ENCODE peak calls at places on chromosomes 4 and X, in ten cellular contexts. One of them, this sample, is unnamed. For H3K4me1, the result is how much of the 10 kb centered on the place peaks cover.

GRCh38 chr4:80172203-80172602 is 25.1 kb upstream of the PRDM8 start:
- DNase-seq in upper lobe of right lung: no peak
- DNase-seq in H1: no peak
- DNase-seq in mesenchymal stem cell: no peak
- DNase-seq in neuronal stem cell: no peak
- DNase-seq in MM.1S: peak
- DNase-seq in ovary: no peak
- DNase-seq in cardiac muscle cell: no peak
- DNase-seq in left ventricle myocardium inferior: no peak
- DNase-seq in fibroblast of lung: no peak
- DNase-seq in this sample: no peak

GRCh38 chrX:30992381-30992904 is 79.4 kb downstream of the FTHL17 start:
- DNase-seq in upper lobe of right lung: no peak
- DNase-seq in H1: no peak
- DNase-seq in mesenchymal stem cell: peak
- DNase-seq in neuronal stem cell: no peak
- DNase-seq in MM.1S: no peak
- DNase-seq in ovary: no peak
- DNase-seq in cardiac muscle cell: peak
- DNase-seq in left ventricle myocardium inferior: no peak
- DNase-seq in fibroblast of lung: no peak
- DNase-seq in this sample: no peak

GRCh38 chr4:40923326-40924095 is 173.8 kb downstream of the NSUN7 start:
- DNase-seq in upper lobe of right lung: no peak
- DNase-seq in H1: no peak
- DNase-seq in mesenchymal stem cell: no peak
- DNase-seq in neuronal stem cell: no peak
- DNase-seq in MM.1S: no peak
- DNase-seq in ovary: no peak
- DNase-seq in cardiac muscle cell: no peak
- DNase-seq in left ventricle myocardium inferior: no peak
- DNase-seq in fibroblast of lung: no peak
- DNase-seq in this sample: no peak

GRCh38 chr4:86011117-86011516 is 348.7 kb downstream of the MAPK10 start:
- DNase-seq in upper lobe of right lung: no peak
- DNase-seq in H1: no peak
- DNase-seq in mesenchymal stem cell: peak
- DNase-seq in neuronal stem cell: no peak
- DNase-seq in MM.1S: no peak
- DNase-seq in ovary: no peak
- DNase-seq in cardiac muscle cell: peak
- DNase-seq in left ventricle myocardium inferior: no peak
- DNase-seq in fibroblast of lung: peak
- DNase-seq in this sample: no peak

GRCh38 chrX:47321978-47322377 is 48.4 kb upstream of the ZNF157 start:
- DNase-seq in upper lobe of right lung: no peak
- DNase-seq in H1: peak
- DNase-seq in mesenchymal stem cell: no peak
- DNase-seq in neuronal stem cell: peak
- DNase-seq in MM.1S: no peak
- DNase-seq in ovary: no peak
- DNase-seq in cardiac muscle cell: no peak
- DNase-seq in left ventricle myocardium inferior: no peak
- DNase-seq in fibroblast of lung: no peak
- DNase-seq in this sample: no peak

GRCh38 chr4:101292214-101292613 is 55.1 kb downstream of the PPP3CA start:
- DNase-seq in upper lobe of right lung: no peak
- DNase-seq in H1: no peak
- DNase-seq in mesenchymal stem cell: no peak
- DNase-seq in neuronal stem cell: no peak
- DNase-seq in MM.1S: no peak
- DNase-seq in ovary: no peak
- DNase-seq in cardiac muscle cell: no peak
- DNase-seq in left ventricle myocardium inferior: no peak
- DNase-seq in fibroblast of lung: no peak
- DNase-seq in this sample: no peak

GRCh38 chr4:16222957-16223527 is 3.2 kb downstream of the TAPT1 start:
- DNase-seq in upper lobe of right lung: no peak
- DNase-seq in H1: no peak
- DNase-seq in mesenchymal stem cell: peak
- DNase-seq in neuronal stem cell: no peak
- DNase-seq in MM.1S: no peak
- DNase-seq in ovary: no peak
- DNase-seq in cardiac muscle cell: peak
- DNase-seq in left ventricle myocardium inferior: no peak
- DNase-seq in fibroblast of lung: peak
- DNase-seq in this sample: no peak

GRCh38 chr4:170102426-170102825 is 12.7 kb upstream of the AADAT start:
- DNase-seq in upper lobe of right lung: no peak
- DNase-seq in H1: no peak
- DNase-seq in mesenchymal stem cell: no peak
- DNase-seq in neuronal stem cell: no peak
- DNase-seq in MM.1S: no peak
- DNase-seq in ovary: no peak
- DNase-seq in cardiac muscle cell: peak
- DNase-seq in left ventricle myocardium inferior: no peak
- DNase-seq in fibroblast of lung: no peak
- DNase-seq in this sample: no peak

GRCh38 chrX:48793935-48794334 is 7.5 kb downstream of the GATA1 start:
- DNase-seq in upper lobe of right lung: no peak
- DNase-seq in H1: no peak
- DNase-seq in mesenchymal stem cell: no peak
- DNase-seq in neuronal stem cell: no peak
- DNase-seq in MM.1S: no peak
- DNase-seq in ovary: no peak
- DNase-seq in cardiac muscle cell: no peak
- DNase-seq in left ventricle myocardium inferior: no peak
- DNase-seq in fibroblast of lung: no peak
- DNase-seq in this sample: no peak

GRCh38 chr4:122218762-122219161 is 66.6 kb downstream of the BLTP1 start:
- DNase-seq in upper lobe of right lung: no peak
- DNase-seq in H1: no peak
- DNase-seq in mesenchymal stem cell: peak
- DNase-seq in neuronal stem cell: no peak
- DNase-seq in MM.1S: no peak
- DNase-seq in ovary: no peak
- DNase-seq in cardiac muscle cell: peak
- DNase-seq in left ventricle myocardium inferior: no peak
- DNase-seq in fibroblast of lung: peak
- DNase-seq in this sample: no peak

GRCh38 chr4:20074450-20074849 is 177.3 kb upstream of the SLIT2 start:
- DNase-seq in upper lobe of right lung: no peak
- DNase-seq in H1: no peak
- DNase-seq in mesenchymal stem cell: peak
- DNase-seq in neuronal stem cell: no peak
- DNase-seq in MM.1S: no peak
- DNase-seq in ovary: no peak
- DNase-seq in cardiac muscle cell: peak
- DNase-seq in left ventricle myocardium inferior: no peak
- DNase-seq in fibroblast of lung: no peak
- DNase-seq in this sample: no peak

GRCh38 chr4:98638661-98639060 is 19.8 kb downstream of the TSPAN5 start:
- DNase-seq in upper lobe of right lung: no peak
- DNase-seq in H1: no peak
- DNase-seq in mesenchymal stem cell: peak
- DNase-seq in neuronal stem cell: no peak
- DNase-seq in MM.1S: no peak
- DNase-seq in ovary: no peak
- DNase-seq in cardiac muscle cell: no peak
- DNase-seq in left ventricle myocardium inferior: no peak
- DNase-seq in fibroblast of lung: peak
- DNase-seq in this sample: no peak

GRCh38 chrX:130176354-130176776 is 4.6 kb downstream of the RAB33A start:
- DNase-seq in upper lobe of right lung: no peak
- DNase-seq in H1: no peak
- DNase-seq in mesenchymal stem cell: peak
- DNase-seq in neuronal stem cell: no peak
- DNase-seq in MM.1S: peak
- DNase-seq in ovary: no peak
- DNase-seq in cardiac muscle cell: no peak
- DNase-seq in left ventricle myocardium inferior: no peak
- DNase-seq in fibroblast of lung: no peak
- DNase-seq in this sample: no peak

GRCh38 chrX:39815621-39816020 is 282.1 kb downstream of the BCOR start:
- DNase-seq in upper lobe of right lung: no peak
- DNase-seq in H1: no peak
- DNase-seq in mesenchymal stem cell: peak
- DNase-seq in neuronal stem cell: no peak
- DNase-seq in MM.1S: no peak
- DNase-seq in ovary: no peak
- DNase-seq in cardiac muscle cell: peak
- DNase-seq in left ventricle myocardium inferior: no peak
- DNase-seq in fibroblast of lung: no peak
- DNase-seq in this sample: no peak

GRCh38 chr4:48345542-48345941 is 4.2 kb downstream of the SLAIN2 start:
- DNase-seq in upper lobe of right lung: no peak
- DNase-seq in H1: no peak
- DNase-seq in mesenchymal stem cell: no peak
- DNase-seq in neuronal stem cell: no peak
- DNase-seq in MM.1S: no peak
- DNase-seq in ovary: no peak
- DNase-seq in cardiac muscle cell: no peak
- DNase-seq in left ventricle myocardium inferior: no peak
- DNase-seq in fibroblast of lung: no peak
- DNase-seq in this sample: no peak
- H3K4me1 ChIP-seq in upper lobe of right lung: under half
- H3K4me1 ChIP-seq in H1: under half
- H3K4me1 ChIP-seq in mesenchymal stem cell: under half
- H3K4me1 ChIP-seq in neuronal stem cell: under half
- H3K4me1 ChIP-seq in MM.1S: under half
- H3K4me1 ChIP-seq in ovary: under half
- H3K4me1 ChIP-seq in cardiac muscle cell: under half
- H3K4me1 ChIP-seq in left ventricle myocardium inferior: half or more
- H3K4me1 ChIP-seq in fibroblast of lung: under half
- H3K4me1 ChIP-seq in this sample: under half

DNA sequence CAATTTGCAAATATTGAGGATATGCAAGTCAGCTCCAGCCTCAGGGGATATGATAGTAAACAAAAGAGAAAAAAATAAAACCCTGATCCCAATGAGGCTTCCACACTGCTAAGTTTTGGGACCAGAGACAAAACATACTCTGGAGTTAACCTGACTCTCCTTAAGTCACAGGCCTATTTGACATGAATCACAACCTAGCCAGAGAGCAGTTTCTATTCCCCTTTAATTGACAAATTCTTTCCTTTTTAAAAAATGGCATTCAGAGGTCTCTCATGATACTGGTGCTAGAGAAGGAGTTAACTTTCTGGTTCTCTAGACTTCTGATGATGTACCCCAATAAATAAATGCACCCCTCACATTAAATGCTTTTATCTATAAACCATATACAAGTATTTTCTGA is 8.8 kb downstream of the ACSL1 start:
- DNase-seq in upper lobe of right lung: no peak
- DNase-seq in H1: no peak
- DNase-seq in mesenchymal stem cell: no peak
- DNase-seq in neuronal stem cell: no peak
- DNase-seq in MM.1S: no peak
- DNase-seq in ovary: no peak
- DNase-seq in cardiac muscle cell: no peak
- DNase-seq in left ventricle myocardium inferior: no peak
- DNase-seq in fibroblast of lung: no peak
- DNase-seq in this sample: no peak
- H3K4me1 ChIP-seq in upper lobe of right lung: half or more
- H3K4me1 ChIP-seq in H1: under half
- H3K4me1 ChIP-seq in mesenchymal stem cell: under half
- H3K4me1 ChIP-seq in neuronal stem cell: under half
- H3K4me1 ChIP-seq in MM.1S: under half
- H3K4me1 ChIP-seq in ovary: under half
- H3K4me1 ChIP-seq in cardiac muscle cell: half or more
- H3K4me1 ChIP-seq in left ventricle myocardium inferior: half or more
- H3K4me1 ChIP-seq in fibroblast of lung: under half
- H3K4me1 ChIP-seq in this sample: under half

GRCh38 chr4:127469575-127470289 is 163.0 kb upstream of the INTU start:
- DNase-seq in upper lobe of right lung: no peak
- DNase-seq in H1: no peak
- DNase-seq in mesenchymal stem cell: no peak
- DNase-seq in neuronal stem cell: no peak
- DNase-seq in MM.1S: no peak
- DNase-seq in ovary: no peak
- DNase-seq in cardiac muscle cell: no peak
- DNase-seq in left ventricle myocardium inferior: no peak
- DNase-seq in fibroblast of lung: no peak
- DNase-seq in this sample: no peak
- H3K4me1 ChIP-seq in upper lobe of right lung: under half
- H3K4me1 ChIP-seq in H1: under half
- H3K4me1 ChIP-seq in mesenchymal stem cell: under half
- H3K4me1 ChIP-seq in neuronal stem cell: under half
- H3K4me1 ChIP-seq in MM.1S: under half
- H3K4me1 ChIP-seq in ovary: under half
- H3K4me1 ChIP-seq in cardiac muscle cell: under half
- H3K4me1 ChIP-seq in left ventricle myocardium inferior: under half
- H3K4me1 ChIP-seq in fibroblast of lung: under half
- H3K4me1 ChIP-seq in this sample: under half

GRCh38 chr4:2866160-2866861 is 22.7 kb downstream of the ADD1 start:
- DNase-seq in upper lobe of right lung: no peak
- DNase-seq in H1: no peak
- DNase-seq in mesenchymal stem cell: no peak
- DNase-seq in neuronal stem cell: no peak
- DNase-seq in MM.1S: no peak
- DNase-seq in ovary: no peak
- DNase-seq in cardiac muscle cell: no peak
- DNase-seq in left ventricle myocardium inferior: no peak
- DNase-seq in fibroblast of lung: no peak
- DNase-seq in this sample: no peak

GRCh38 chr4:2863649-2864048 is 20.0 kb downstream of the ADD1 start:
- DNase-seq in upper lobe of right lung: no peak
- DNase-seq in H1: no peak
- DNase-seq in mesenchymal stem cell: no peak
- DNase-seq in neuronal stem cell: no peak
- DNase-seq in MM.1S: no peak
- DNase-seq in ovary: no peak
- DNase-seq in cardiac muscle cell: no peak
- DNase-seq in left ventricle myocardium inferior: no peak
- DNase-seq in fibroblast of lung: no peak
- DNase-seq in this sample: no peak

GRCh38 chr4:2866891-2867290 is 23.2 kb downstream of the ADD1 start:
- DNase-seq in upper lobe of right lung: no peak
- DNase-seq in H1: no peak
- DNase-seq in mesenchymal stem cell: peak
- DNase-seq in neuronal stem cell: no peak
- DNase-seq in MM.1S: no peak
- DNase-seq in ovary: no peak
- DNase-seq in cardiac muscle cell: no peak
- DNase-seq in left ventricle myocardium inferior: no peak
- DNase-seq in fibroblast of lung: no peak
- DNase-seq in this sample: no peak

GRCh38 chr4:2867758-2868491 is 24.3 kb downstream of the ADD1 start:
- DNase-seq in upper lobe of right lung: no peak
- DNase-seq in H1: no peak
- DNase-seq in mesenchymal stem cell: peak
- DNase-seq in neuronal stem cell: no peak
- DNase-seq in MM.1S: no peak
- DNase-seq in ovary: peak
- DNase-seq in cardiac muscle cell: peak
- DNase-seq in left ventricle myocardium inferior: peak
- DNase-seq in fibroblast of lung: peak
- DNase-seq in this sample: no peak

DNA sequence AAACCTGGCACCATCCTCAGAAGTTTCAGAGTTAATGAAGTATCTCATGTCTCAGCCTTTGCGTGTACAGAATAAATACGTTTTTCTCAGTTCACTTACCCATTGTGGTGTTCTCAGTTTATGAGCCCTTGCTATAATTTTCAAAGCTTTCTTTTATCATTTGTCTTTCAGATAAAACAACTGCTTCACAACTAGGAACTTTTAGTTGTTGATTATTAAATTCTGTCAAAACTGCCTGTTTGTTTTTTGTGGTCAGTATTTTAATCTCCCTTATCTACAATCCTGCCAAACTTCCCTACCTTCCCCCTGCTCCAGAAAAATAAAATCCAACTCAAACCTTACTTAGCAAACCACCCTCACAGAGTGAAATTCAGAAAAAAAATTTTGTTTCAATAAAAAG is 21.7 kb downstream of the ADD1 start:
- DNase-seq in upper lobe of right lung: no peak
- DNase-seq in H1: no peak
- DNase-seq in mesenchymal stem cell: no peak
- DNase-seq in neuronal stem cell: no peak
- DNase-seq in MM.1S: no peak
- DNase-seq in ovary: no peak
- DNase-seq in cardiac muscle cell: no peak
- DNase-seq in left ventricle myocardium inferior: no peak
- DNase-seq in fibroblast of lung: no peak
- DNase-seq in this sample: no peak
- H3K4me1 ChIP-seq in upper lobe of right lung: half or more
- H3K4me1 ChIP-seq in H1: under half
- H3K4me1 ChIP-seq in mesenchymal stem cell: under half
- H3K4me1 ChIP-seq in neuronal stem cell: under half
- H3K4me1 ChIP-seq in MM.1S: under half
- H3K4me1 ChIP-seq in ovary: under half
- H3K4me1 ChIP-seq in cardiac muscle cell: half or more
- H3K4me1 ChIP-seq in left ventricle myocardium inferior: half or more
- H3K4me1 ChIP-seq in fibroblast of lung: under half
- H3K4me1 ChIP-seq in this sample: half or more

This sample was measured in mucosa of descending colon.